ENCODE peak calls at places on chromosome 16, in nine cellular contexts. V is ureter, L is memory B cell, G is IMR-90, J is SHP77, M is neural crest cell, T is HS-5, S is neuronal stem cell, H is activated T-cell treated with anti-CD3 and anti-CD28 coated beads for 24 hours. C is an unnamed sample.

GRCh38 chr16:87453326-87453725 is 39.5 kb downstream of the ZCCHC14 start:
- DNase-seq in V (no peak), L (no peak), G (no peak), J (no peak), M (no peak), T (no peak), S (no peak), H (no peak), C (no peak)

GRCh38 chr16:50932348-50932916 is 190.5 kb downstream of the CYLD start:
- DNase-seq in V (no peak), L (no peak), G (no peak), J (no peak), M (no peak), T (no peak), S (no peak), H (no peak), C (no peak)

GRCh38 chr16:85735225-85735722 is 15.6 kb downstream of the C16orf74 start:
- DNase-seq in V (no peak), L (no peak), G (no peak), J (no peak), M (no peak), T (no peak), S (no peak), H (no peak), C (no peak)

GRCh38 chr16:30948956-30949654 is at the start of gene ORAI3:
- DNase-seq in V (peak), L (peak), G (peak), J (peak), M (peak), T (no peak), S (peak), H (no peak), C (no peak)

GRCh38 chr16:75810342-75810741 is 84.1 kb upstream of the CPHXL start:
- DNase-seq in V (no peak), L (no peak), G (no peak), J (no peak), M (no peak), T (no peak), S (no peak), H (no peak), C (no peak)

GRCh38 chr16:49057391-49057790 is 224.2 kb downstream of the CBLN1 start:
- DNase-seq in V (no peak), L (no peak), G (no peak), J (no peak), M (no peak), T (no peak), S (no peak), H (no peak), C (no peak)

GRCh38 chr16:86898386-86898785 is 320.0 kb downstream of the FOXL1 start:
- DNase-seq in V (no peak), L (no peak), G (no peak), J (no peak), M (no peak), T (no peak), S (no peak), H (no peak), C (no peak)

GRCh38 chr16:2842340-2843000 is 12.4 kb downstream of the ZG16B start:
- DNase-seq in V (no peak), L (no peak), G (no peak), J (peak), M (peak), T (no peak), S (no peak), H (peak), C (peak)

GRCh38 chr16:53220585-53220984 is 165.8 kb downstream of the CHD9 start:
- DNase-seq in V (no peak), L (no peak), G (peak), J (no peak), M (no peak), T (no peak), S (no peak), H (no peak), C (no peak)

GRCh38 chr16:12902511-12903324 is 1.3 kb downstream of the SHISA9 start:
- DNase-seq in V (no peak), L (no peak), G (no peak), J (no peak), M (peak), T (no peak), S (peak), H (no peak), C (no peak)

GRCh38 chr16:88835383-88835782 is 21.4 kb downstream of the GALNS start:
- DNase-seq in V (no peak), L (no peak), G (no peak), J (no peak), M (no peak), T (no peak), S (no peak), H (no peak), C (no peak)

GRCh38 chr16:2964416-2965223 is 545 bp downstream of the KREMEN2 start:
- DNase-seq in V (no peak), L (no peak), G (no peak), J (peak), M (peak), T (no peak), S (peak), H (peak), C (no peak)

GRCh38 chr16:81543571-81543970 is 99.0 kb downstream of the CMIP start:
- DNase-seq in V (no peak), L (no peak), G (peak), J (no peak), M (no peak), T (no peak), S (no peak), H (no peak), C (no peak)

GRCh38 chr16:67481561-67482259 is 753 bp upstream of the ATP6V0D1 start:
- DNase-seq in V (peak), L (no peak), G (peak), J (peak), M (no peak), T (no peak), S (no peak), H (peak), C (peak)

GRCh38 chr16:3650631-3651265 is 3.7 kb upstream of the DNASE1 start:
- DNase-seq in V (peak), L (no peak), G (no peak), J (no peak), M (no peak), T (no peak), S (no peak), H (no peak), C (no peak)